ENCODE peak calls at places on chromosomes 2 and 18, in six cellular contexts. N, L, S, C, A and G are unnamed samples.

GRCh38 chr2:10240911-10241610 is 61.6 kb upstream of the HPCAL1 start:
- DNase-seq in S (peak; percentile 15), L (no peak), C (no peak), N (peak; percentile 3), A (no peak), G (no peak)

GRCh38 chr2:182391443-182391842 is 35.4 kb downstream of the PDE1A start:
- DNase-seq in C (no peak), L (no peak), N (no peak), A (no peak), S (no peak), G (no peak)

GRCh38 chr2:67322361-67323001 is 74.7 kb upstream of the ETAA1 start:
- DNase-seq in S (peak; percentile 38), N (no peak), C (peak; percentile 67), A (peak; percentile 49), L (peak; percentile 53), G (no peak)

GRCh38 chr2:19733951-19734425 is 167.8 kb downstream of the TTC32 start:
- DNase-seq in S (no peak), L (no peak), C (no peak), N (no peak), A (no peak), G (no peak)

GRCh38 chr2:182587831-182588230 is 128.2 kb upstream of the DNAJC10 start:
- DNase-seq in C (no peak), N (no peak), S (no peak), L (no peak), A (no peak), G (no peak)

GRCh38 chr2:240435955-240436625 is 627 bp downstream of the GPC1 start:
- DNase-seq in L (no peak), S (peak; percentile 61), A (no peak), N (peak; percentile 15), C (no peak), G (no peak)

GRCh38 chr2:189254268-189254883 is 74.8 kb upstream of the COL5A2 start:
- DNase-seq in C (no peak), A (no peak), N (peak; percentile 57), L (no peak), S (peak; percentile 70), G (no peak)

GRCh38 chr18:9638886-9639285 is 24.5 kb upstream of the PPP4R1 start:
- DNase-seq in C (no peak), A (no peak), S (no peak), N (no peak), L (no peak), G (no peak)

GRCh38 chr18:23114911-23115310 is 20.4 kb upstream of the CABLES1 start:
- DNase-seq in N (no peak), L (no peak), A (peak; percentile 41), C (no peak), S (no peak), G (no peak)

GRCh38 chr18:59787998-59788875 is 91.0 kb upstream of the CCBE1 start:
- DNase-seq in N (peak; percentile 20), C (no peak), A (peak; percentile 10), L (no peak), S (no peak), G (no peak)

GRCh38 chr18:55407191-55407590 is 180.8 kb downstream of the TCF4 start:
- DNase-seq in L (no peak), A (no peak), S (no peak), N (no peak), C (no peak), G (no peak)

GRCh38 chr2:121287146-121287798 is 2.3 kb upstream of the TFCP2L1 start:
- DNase-seq in S (no peak), C (peak; percentile 28), N (no peak), A (no peak), L (peak; percentile 79), G (no peak)

GRCh38 chr2:124563415-124563814 is 538.3 kb downstream of the CNTNAP5 start:
- DNase-seq in N (no peak), C (no peak), L (peak; percentile 2), A (no peak), S (no peak), G (no peak)

GRCh38 chr2:36539631-36540030 is 58.3 kb downstream of the FEZ2 start:
- DNase-seq in C (no peak), L (no peak), A (no peak), N (no peak), S (no peak), G (no peak)

GRCh38 chr18:74216661-74217110 is 68.4 kb downstream of the TIMM21 start:
- DNase-seq in S (no peak), C (no peak), L (no peak), A (no peak), N (no peak), G (no peak)

GRCh38 chr2:171706152-171706803 is 19.0 kb downstream of the DYNC1I2 start:
- DNase-seq in A (peak; percentile 13), C (no peak), L (peak; percentile 56), S (no peak), N (no peak), G (no peak)

GRCh38 chr2:191846787-191847620 is at the start of gene CAVIN2:
- DNase-seq in C (peak; percentile 34), N (peak; percentile 41), S (peak; percentile 66), L (no peak), A (peak; percentile 45), G (peak; percentile 70)

GRCh38 chr2:222353998-222354397 is 55.2 kb upstream of the PAX3 start:
- DNase-seq in A (no peak), C (no peak), N (no peak), S (no peak), L (no peak), G (no peak)

GRCh38 chr2:169673106-169673505 is 21.1 kb downstream of the CFAP210 start:
- DNase-seq in N (no peak), A (no peak), C (no peak), S (no peak), L (no peak), G (no peak)

GRCh38 chr2:226208726-226209125 is 590.9 kb downstream of the IRS1 start:
- DNase-seq in L (no peak), S (no peak), A (no peak), C (no peak), N (no peak), G (no peak)

GRCh38 chr2:11168488-11168887 is 13.2 kb downstream of the SLC66A3 start:
- DNase-seq in L (peak; percentile 68), N (no peak), C (no peak), S (no peak), A (no peak), G (no peak)

GRCh38 chr2:68284896-68285295 is 32.6 kb upstream of the PPP3R1 start:
- DNase-seq in A (no peak), C (no peak), L (peak; percentile 31), N (peak; percentile 37), S (peak; percentile 63), G (no peak)

GRCh38 chr2:7845332-7845731 is 836.5 kb upstream of the ID2 start:
- DNase-seq in C (no peak), S (no peak), A (no peak), N (no peak), L (peak; percentile 37), G (no peak)

GRCh38 chr18:50819027-50819726 is 639 bp downstream of the MRO start:
- DNase-seq in A (peak; percentile 40), L (peak; percentile 9), N (peak; percentile 62), S (peak; percentile 51), C (peak; percentile 34), G (peak; percentile 63)

GRCh38 chr18:11327656-11328055 is 178.3 kb upstream of the PIEZO2 start:
- DNase-seq in A (no peak), S (no peak), C (no peak), L (no peak), N (no peak), G (no peak)

GRCh38 chr2:217314021-217314460 is 454.2 kb upstream of the TNP1 start:
- DNase-seq in N (no peak), L (peak; percentile 73), C (no peak), A (no peak), S (no peak), G (no peak)

GRCh38 chr2:178256382-178257053 is 62.2 kb downstream of the OSBPL6 start:
- DNase-seq in L (no peak), A (no peak), S (no peak), N (no peak), C (no peak), G (no peak)

GRCh38 chr2:200320344-200320743 is 13.9 kb downstream of the SPATS2L start:
- DNase-seq in N (peak; percentile 60), L (no peak), S (no peak), C (no peak), A (no peak), G (no peak)

GRCh38 chr2:215361211-215361875 is 49.5 kb downstream of the ATIC start:
- DNase-seq in N (no peak), L (no peak), A (no peak), S (no peak), C (no peak), G (no peak)

GRCh38 chr2:239671916-239672849 is 271.4 kb upstream of the HDAC4 start:
- DNase-seq in C (no peak), S (no peak), L (no peak), A (no peak), N (no peak), G (no peak)

DNA sequence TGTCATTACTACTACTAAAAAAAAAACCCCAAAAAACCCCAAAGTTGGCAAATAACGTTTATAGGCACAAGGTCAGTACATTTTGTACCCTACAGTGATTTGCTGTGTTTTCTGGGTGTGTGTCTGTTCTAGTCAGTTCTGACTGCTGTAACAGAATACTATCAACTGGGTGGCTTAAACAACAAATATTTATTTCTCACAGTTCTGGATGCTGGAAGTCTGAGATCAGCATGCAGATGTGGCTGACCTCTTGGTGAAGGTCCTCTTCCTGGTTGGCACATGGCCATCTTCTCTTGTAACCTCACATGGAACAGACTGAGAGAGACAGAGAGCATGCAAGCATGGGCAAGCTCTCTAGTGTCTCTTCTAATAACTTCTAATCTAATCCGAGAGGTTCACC is 103.1 kb downstream of the CERS6 start:
- DNase-seq in C (no peak), N (peak; percentile 33), L (no peak), A (no peak), S (no peak), G (peak; percentile 61)
- TF ChIP-seq POLR2A in C (no peak), N (no peak), L (no peak), A (no peak), S (no peak), G (no peak)

GRCh38 chr2:2291500-2292260 is 39.4 kb downstream of the MYT1L start:
- DNase-seq in A (peak; percentile 9), N (no peak), C (no peak), L (no peak), S (no peak), G (no peak)
- TF ChIP-seq CTCF in A (no peak), N (no peak), C (no peak), L (no peak), S (no peak), G (no peak)

GRCh38 chr2:74551530-74551929 is 2.2 kb downstream of the LOXL3 start:
- DNase-seq in A (no peak), S (no peak), N (no peak), C (no peak), L (no peak), G (no peak)
- TF ChIP-seq POLR2A in A (no peak), S (no peak), N (no peak), C (no peak), L (no peak), G (no peak)

GRCh38 chr18:30381826-30382225 is 660.7 kb downstream of the DSC3 start:
- DNase-seq in S (no peak), C (no peak), A (no peak), L (no peak), N (no peak), G (no peak)

DNA sequence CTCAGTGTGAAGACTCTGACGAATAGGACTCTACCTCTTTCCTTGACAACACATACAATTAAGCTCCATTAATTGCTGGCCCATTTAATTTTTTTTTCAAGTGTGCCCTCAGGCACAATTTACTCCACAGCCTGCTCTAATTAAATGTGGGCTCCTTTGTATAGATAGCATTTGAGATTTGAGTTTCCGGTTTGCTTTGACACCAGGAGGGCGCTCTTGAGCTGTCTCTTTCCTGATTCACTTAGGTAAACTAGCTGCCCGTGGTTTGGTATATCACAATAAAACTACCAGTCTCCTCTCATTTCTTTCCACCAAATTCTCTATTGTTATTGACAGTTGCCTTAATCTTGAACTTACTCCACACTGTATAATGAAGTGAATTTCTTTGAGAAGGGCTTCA is 666.0 kb downstream of the DSC3 start:
- DNase-seq in L (peak; percentile 49), A (no peak), S (no peak), C (no peak), N (no peak), G (no peak)
- TF ChIP-seq CTCF in L (peak; percentile 37), A (no peak), S (no peak), C (no peak), N (no peak), G (no peak)